ENCODE peak calls at places on chromosomes 6 and 20, in five cellular contexts. One of them, this sample, is unnamed.

GRCh38 chr6:15443119-15443518 is 197.2 kb downstream of the JARID2 start:
- DNase-seq in GM12864: no peak
- DNase-seq in transverse colon: no peak
- DNase-seq in epithelial cell of esophagus: peak
- DNase-seq in activated CD4-positive, alpha-beta T cell treated with anti-CD3 and anti-CD28 coated beads for 48 hours: no peak
- DNase-seq in this sample: peak

GRCh38 chr6:75381878-75382633 is 97.5 kb upstream of the TMEM30A start:
- DNase-seq in GM12864: no peak
- DNase-seq in transverse colon: no peak
- DNase-seq in epithelial cell of esophagus: no peak
- DNase-seq in activated CD4-positive, alpha-beta T cell treated with anti-CD3 and anti-CD28 coated beads for 48 hours: no peak
- DNase-seq in this sample: no peak

GRCh38 chr6:159023893-159024292 is 20.9 kb downstream of the TAGAP start:
- DNase-seq in GM12864: no peak
- DNase-seq in transverse colon: no peak
- DNase-seq in epithelial cell of esophagus: no peak
- DNase-seq in activated CD4-positive, alpha-beta T cell treated with anti-CD3 and anti-CD28 coated beads for 48 hours: peak
- DNase-seq in this sample: no peak

GRCh38 chr6:70616728-70617260 is 50.1 kb downstream of the SDHAF4 start:
- DNase-seq in GM12864: no peak
- DNase-seq in transverse colon: peak
- DNase-seq in epithelial cell of esophagus: no peak
- DNase-seq in activated CD4-positive, alpha-beta T cell treated with anti-CD3 and anti-CD28 coated beads for 48 hours: no peak
- DNase-seq in this sample: no peak

GRCh38 chr6:26025047-26025893 is 62.0 kb upstream of the HFE start:
- DNase-seq in GM12864: no peak
- DNase-seq in transverse colon: no peak
- DNase-seq in epithelial cell of esophagus: peak
- DNase-seq in activated CD4-positive, alpha-beta T cell treated with anti-CD3 and anti-CD28 coated beads for 48 hours: no peak
- DNase-seq in this sample: no peak

GRCh38 chr6:151493495-151494234 is at the start of gene CCDC170:
- DNase-seq in GM12864: no peak
- DNase-seq in transverse colon: no peak
- DNase-seq in epithelial cell of esophagus: no peak
- DNase-seq in activated CD4-positive, alpha-beta T cell treated with anti-CD3 and anti-CD28 coated beads for 48 hours: peak
- DNase-seq in this sample: peak

GRCh38 chr6:154537942-154538341 is 27.5 kb upstream of the CNKSR3 start:
- DNase-seq in GM12864: no peak
- DNase-seq in transverse colon: no peak
- DNase-seq in epithelial cell of esophagus: no peak
- DNase-seq in activated CD4-positive, alpha-beta T cell treated with anti-CD3 and anti-CD28 coated beads for 48 hours: no peak
- DNase-seq in this sample: no peak

GRCh38 chr6:2688416-2689064 is 62.2 kb downstream of the MYLK4 start:
- DNase-seq in GM12864: no peak
- DNase-seq in transverse colon: no peak
- DNase-seq in epithelial cell of esophagus: peak
- DNase-seq in activated CD4-positive, alpha-beta T cell treated with anti-CD3 and anti-CD28 coated beads for 48 hours: peak
- DNase-seq in this sample: peak

GRCh38 chr20:3045042-3045815 is 623 bp upstream of the MRPS26 start:
- DNase-seq in GM12864: no peak
- DNase-seq in transverse colon: peak
- DNase-seq in epithelial cell of esophagus: peak
- DNase-seq in activated CD4-positive, alpha-beta T cell treated with anti-CD3 and anti-CD28 coated beads for 48 hours: peak
- DNase-seq in this sample: no peak

GRCh38 chr6:105291525-105291924 is 111.4 kb downstream of the PREP start:
- DNase-seq in GM12864: no peak
- DNase-seq in transverse colon: no peak
- DNase-seq in epithelial cell of esophagus: no peak
- DNase-seq in activated CD4-positive, alpha-beta T cell treated with anti-CD3 and anti-CD28 coated beads for 48 hours: no peak
- DNase-seq in this sample: no peak

GRCh38 chr6:135411849-135412248 is 85.7 kb downstream of the AHI1 start:
- DNase-seq in GM12864: no peak
- DNase-seq in transverse colon: no peak
- DNase-seq in epithelial cell of esophagus: no peak
- DNase-seq in activated CD4-positive, alpha-beta T cell treated with anti-CD3 and anti-CD28 coated beads for 48 hours: no peak
- DNase-seq in this sample: no peak

GRCh38 chr6:75694406-75694805 is 54.6 kb upstream of the MYO6 start:
- DNase-seq in GM12864: no peak
- DNase-seq in transverse colon: no peak
- DNase-seq in epithelial cell of esophagus: no peak
- DNase-seq in activated CD4-positive, alpha-beta T cell treated with anti-CD3 and anti-CD28 coated beads for 48 hours: no peak
- DNase-seq in this sample: no peak

GRCh38 chr6:87731818-87732661 is 30.0 kb upstream of the AKIRIN2 start:
- DNase-seq in GM12864: no peak
- DNase-seq in transverse colon: peak
- DNase-seq in epithelial cell of esophagus: peak
- DNase-seq in activated CD4-positive, alpha-beta T cell treated with anti-CD3 and anti-CD28 coated beads for 48 hours: peak
- DNase-seq in this sample: peak

GRCh38 chr20:330233-331149 is 5.1 kb downstream of the SOX12 start:
- DNase-seq in GM12864: no peak
- DNase-seq in transverse colon: no peak
- DNase-seq in epithelial cell of esophagus: peak
- DNase-seq in activated CD4-positive, alpha-beta T cell treated with anti-CD3 and anti-CD28 coated beads for 48 hours: peak
- DNase-seq in this sample: peak

GRCh38 chr6:6221829-6222535 is 98.5 kb downstream of the F13A1 start:
- DNase-seq in GM12864: no peak
- DNase-seq in transverse colon: peak
- DNase-seq in epithelial cell of esophagus: peak
- DNase-seq in activated CD4-positive, alpha-beta T cell treated with anti-CD3 and anti-CD28 coated beads for 48 hours: peak
- DNase-seq in this sample: no peak

GRCh38 chr6:133333852-133334251 is 92.7 kb downstream of the EYA4 start:
- DNase-seq in GM12864: no peak
- DNase-seq in transverse colon: no peak
- DNase-seq in epithelial cell of esophagus: no peak
- DNase-seq in activated CD4-positive, alpha-beta T cell treated with anti-CD3 and anti-CD28 coated beads for 48 hours: no peak
- DNase-seq in this sample: no peak

GRCh38 chr6:34667481-34668238 is 28.9 kb downstream of the ILRUN start:
- DNase-seq in GM12864: no peak
- DNase-seq in transverse colon: no peak
- DNase-seq in epithelial cell of esophagus: no peak
- DNase-seq in activated CD4-positive, alpha-beta T cell treated with anti-CD3 and anti-CD28 coated beads for 48 hours: no peak
- DNase-seq in this sample: no peak

GRCh38 chr6:34560366-34561226 is 4.5 kb upstream of the SPDEF start:
- DNase-seq in GM12864: no peak
- DNase-seq in transverse colon: no peak
- DNase-seq in epithelial cell of esophagus: no peak
- DNase-seq in activated CD4-positive, alpha-beta T cell treated with anti-CD3 and anti-CD28 coated beads for 48 hours: no peak
- DNase-seq in this sample: no peak

GRCh38 chr6:142861711-142862110 is 83.3 kb downstream of the HIVEP2 start:
- DNase-seq in GM12864: no peak
- DNase-seq in transverse colon: no peak
- DNase-seq in epithelial cell of esophagus: no peak
- DNase-seq in activated CD4-positive, alpha-beta T cell treated with anti-CD3 and anti-CD28 coated beads for 48 hours: no peak
- DNase-seq in this sample: no peak

GRCh38 chr20:20465259-20465658 is 97.4 kb downstream of the INSM1 start:
- DNase-seq in GM12864: no peak
- DNase-seq in transverse colon: no peak
- DNase-seq in epithelial cell of esophagus: no peak
- DNase-seq in activated CD4-positive, alpha-beta T cell treated with anti-CD3 and anti-CD28 coated beads for 48 hours: no peak
- DNase-seq in this sample: no peak

GRCh38 chr6:131199568-131200272 is 64.5 kb downstream of the AKAP7 start:
- DNase-seq in GM12864: peak
- DNase-seq in transverse colon: peak
- DNase-seq in epithelial cell of esophagus: peak
- DNase-seq in activated CD4-positive, alpha-beta T cell treated with anti-CD3 and anti-CD28 coated beads for 48 hours: peak
- DNase-seq in this sample: no peak

GRCh38 chr6:148525453-148525852 is 182.8 kb downstream of the SASH1 start:
- DNase-seq in GM12864: no peak
- DNase-seq in transverse colon: no peak
- DNase-seq in epithelial cell of esophagus: no peak
- DNase-seq in activated CD4-positive, alpha-beta T cell treated with anti-CD3 and anti-CD28 coated beads for 48 hours: peak
- DNase-seq in this sample: no peak

This sample was measured in A549.